ENCODE peak calls at places on chromosomes 3 and 15, in six cellular contexts. One of them, this sample, is unnamed.

GRCh38 chr3:12870942-12871341 is 29.6 kb upstream of the RPL32 start:
- DNase-seq in thyroid gland: no peak
- DNase-seq in psoas muscle: peak; percentile 68
- DNase-seq in CD8-positive, alpha-beta T cell: peak; percentile 34
- DNase-seq in breast epithelium: no peak
- DNase-seq in ovary: no peak
- DNase-seq in this sample: no peak

GRCh38 chr3:174891524-174892203 is 32.5 kb downstream of the NAALADL2 start:
- DNase-seq in thyroid gland: peak; percentile 76
- DNase-seq in psoas muscle: no peak
- DNase-seq in CD8-positive, alpha-beta T cell: no peak
- DNase-seq in breast epithelium: no peak
- DNase-seq in ovary: no peak
- DNase-seq in this sample: no peak

GRCh38 chr3:112734718-112735350 is 93.9 kb upstream of the CCDC80 start:
- DNase-seq in thyroid gland: peak; percentile 44
- DNase-seq in psoas muscle: no peak
- DNase-seq in CD8-positive, alpha-beta T cell: peak; percentile 50
- DNase-seq in breast epithelium: no peak
- DNase-seq in ovary: peak; percentile 18
- DNase-seq in this sample: no peak

GRCh38 chr15:78319588-78319987 is 20.2 kb upstream of the SKIC8 start:
- DNase-seq in thyroid gland: no peak
- DNase-seq in psoas muscle: no peak
- DNase-seq in CD8-positive, alpha-beta T cell: no peak
- DNase-seq in breast epithelium: no peak
- DNase-seq in ovary: no peak
- DNase-seq in this sample: no peak

GRCh38 chr3:39138804-39139415 is 14.5 kb downstream of the CSRNP1 start:
- DNase-seq in thyroid gland: peak; percentile 93
- DNase-seq in psoas muscle: peak; percentile 71
- DNase-seq in CD8-positive, alpha-beta T cell: no peak
- DNase-seq in breast epithelium: peak; percentile 45
- DNase-seq in ovary: peak; percentile 54
- DNase-seq in this sample: peak; percentile 72

GRCh38 chr15:60752973-60753720 is 274.2 kb upstream of the ICE2 start:
- DNase-seq in thyroid gland: no peak
- DNase-seq in psoas muscle: no peak
- DNase-seq in CD8-positive, alpha-beta T cell: no peak
- DNase-seq in breast epithelium: no peak
- DNase-seq in ovary: no peak
- DNase-seq in this sample: no peak

GRCh38 chr3:32021155-32021554 is 39.6 kb downstream of the ZNF860 start:
- DNase-seq in thyroid gland: no peak
- DNase-seq in psoas muscle: no peak
- DNase-seq in CD8-positive, alpha-beta T cell: no peak
- DNase-seq in breast epithelium: no peak
- DNase-seq in ovary: no peak
- DNase-seq in this sample: no peak

GRCh38 chr3:56761887-56762605 is 39.7 kb downstream of the ARHGEF3 start:
- DNase-seq in thyroid gland: no peak
- DNase-seq in psoas muscle: no peak
- DNase-seq in CD8-positive, alpha-beta T cell: no peak
- DNase-seq in breast epithelium: no peak
- DNase-seq in ovary: no peak
- DNase-seq in this sample: no peak

GRCh38 chr3:178480274-178480673 is 56.0 kb upstream of the KCNMB2 start:
- DNase-seq in thyroid gland: no peak
- DNase-seq in psoas muscle: no peak
- DNase-seq in CD8-positive, alpha-beta T cell: no peak
- DNase-seq in breast epithelium: no peak
- DNase-seq in ovary: no peak
- DNase-seq in this sample: no peak

GRCh38 chr3:31729082-31729481 is 196.4 kb downstream of the STT3B start:
- DNase-seq in thyroid gland: no peak
- DNase-seq in psoas muscle: no peak
- DNase-seq in CD8-positive, alpha-beta T cell: no peak
- DNase-seq in breast epithelium: no peak
- DNase-seq in ovary: no peak
- DNase-seq in this sample: no peak

GRCh38 chr3:37935756-37936666 is 54.6 kb upstream of the VILL start:
- DNase-seq in thyroid gland: no peak
- DNase-seq in psoas muscle: no peak
- DNase-seq in CD8-positive, alpha-beta T cell: no peak
- DNase-seq in breast epithelium: peak; percentile 86
- DNase-seq in ovary: no peak
- DNase-seq in this sample: no peak

GRCh38 chr3:22284559-22284958 is 533.5 kb upstream of the ZNF385D start:
- DNase-seq in thyroid gland: no peak
- DNase-seq in psoas muscle: no peak
- DNase-seq in CD8-positive, alpha-beta T cell: no peak
- DNase-seq in breast epithelium: no peak
- DNase-seq in ovary: no peak
- DNase-seq in this sample: no peak

GRCh38 chr15:73851679-73852078 is 21.7 kb upstream of the TBC1D21 start:
- DNase-seq in thyroid gland: peak; percentile 61
- DNase-seq in psoas muscle: no peak
- DNase-seq in CD8-positive, alpha-beta T cell: peak; percentile 51
- DNase-seq in breast epithelium: no peak
- DNase-seq in ovary: peak; percentile 52
- DNase-seq in this sample: no peak

GRCh38 chr3:30510596-30510995 is 95.8 kb upstream of the TGFBR2 start:
- DNase-seq in thyroid gland: no peak
- DNase-seq in psoas muscle: no peak
- DNase-seq in CD8-positive, alpha-beta T cell: no peak
- DNase-seq in breast epithelium: no peak
- DNase-seq in ovary: no peak
- DNase-seq in this sample: no peak

GRCh38 chr3:140323561-140323960 is 354.3 kb upstream of the TRIM42 start:
- DNase-seq in thyroid gland: no peak
- DNase-seq in psoas muscle: no peak
- DNase-seq in CD8-positive, alpha-beta T cell: no peak
- DNase-seq in breast epithelium: no peak
- DNase-seq in ovary: no peak
- DNase-seq in this sample: no peak

GRCh38 chr3:37995652-37996641 is 5.4 kb downstream of the VILL start:
- DNase-seq in thyroid gland: no peak
- DNase-seq in psoas muscle: no peak
- DNase-seq in CD8-positive, alpha-beta T cell: peak; percentile 40
- DNase-seq in breast epithelium: no peak
- DNase-seq in ovary: no peak
- DNase-seq in this sample: no peak

GRCh38 chr15:68962464-68962863 is 32.1 kb downstream of the SPESP1 start:
- DNase-seq in thyroid gland: no peak
- DNase-seq in psoas muscle: no peak
- DNase-seq in CD8-positive, alpha-beta T cell: no peak
- DNase-seq in breast epithelium: no peak
- DNase-seq in ovary: no peak
- DNase-seq in this sample: no peak

GRCh38 chr15:76185716-76186115 is 125.6 kb downstream of the ETFA start:
- DNase-seq in thyroid gland: peak; percentile 19
- DNase-seq in psoas muscle: no peak
- DNase-seq in CD8-positive, alpha-beta T cell: no peak
- DNase-seq in breast epithelium: no peak
- DNase-seq in ovary: no peak
- DNase-seq in this sample: no peak

GRCh38 chr3:73259291-73259690 is 197.8 kb downstream of the EBLN2 start:
- DNase-seq in thyroid gland: no peak
- DNase-seq in psoas muscle: no peak
- DNase-seq in CD8-positive, alpha-beta T cell: no peak
- DNase-seq in breast epithelium: no peak
- DNase-seq in ovary: no peak
- DNase-seq in this sample: no peak

GRCh38 chr3:186888569-186888968 is 41.8 kb upstream of the ST6GAL1 start:
- DNase-seq in thyroid gland: no peak
- DNase-seq in psoas muscle: no peak
- DNase-seq in CD8-positive, alpha-beta T cell: no peak
- DNase-seq in breast epithelium: no peak
- DNase-seq in ovary: no peak
- DNase-seq in this sample: no peak

GRCh38 chr3:157131861-157132260 is 28.1 kb downstream of the CCNL1 start:
- DNase-seq in thyroid gland: no peak
- DNase-seq in psoas muscle: no peak
- DNase-seq in CD8-positive, alpha-beta T cell: no peak
- DNase-seq in breast epithelium: no peak
- DNase-seq in ovary: no peak
- DNase-seq in this sample: no peak

GRCh38 chr3:35900079-35900478 is 260.8 kb downstream of the ARPP21 start:
- DNase-seq in thyroid gland: no peak
- DNase-seq in psoas muscle: no peak
- DNase-seq in CD8-positive, alpha-beta T cell: no peak
- DNase-seq in breast epithelium: no peak
- DNase-seq in ovary: no peak
- DNase-seq in this sample: no peak

GRCh38 chr3:151426337-151426648 is 34.6 kb downstream of the IGSF10 start:
- DNase-seq in thyroid gland: no peak
- DNase-seq in psoas muscle: no peak
- DNase-seq in CD8-positive, alpha-beta T cell: no peak
- DNase-seq in breast epithelium: no peak
- DNase-seq in ovary: no peak
- DNase-seq in this sample: no peak

DNA sequence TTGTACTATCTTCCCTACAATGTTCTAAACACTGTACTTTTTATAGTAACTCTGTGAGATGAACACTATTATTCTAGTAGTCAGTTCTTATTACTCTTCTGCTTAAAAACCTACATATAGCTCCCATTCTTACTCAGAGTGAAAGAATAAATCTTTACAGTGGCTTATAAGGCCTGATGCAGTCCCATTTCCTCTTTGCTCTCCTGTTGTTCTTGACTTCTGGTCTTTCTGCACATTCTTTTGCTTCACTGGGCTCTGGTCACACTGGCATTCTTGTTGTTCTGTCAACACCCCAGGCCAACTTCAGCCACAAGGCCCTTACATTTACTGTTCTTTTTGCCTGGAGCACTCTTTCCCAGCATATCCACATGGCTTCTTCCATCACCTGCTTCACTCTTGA is 58.2 kb upstream of the TP63 start:
- DNase-seq in thyroid gland: no peak
- DNase-seq in psoas muscle: no peak
- DNase-seq in CD8-positive, alpha-beta T cell: no peak
- DNase-seq in breast epithelium: no peak
- DNase-seq in ovary: no peak
- DNase-seq in this sample: no peak
- H3K4me1 ChIP-seq in thyroid gland: no peaks in the 10 kb centered on the region
- H3K4me1 ChIP-seq in psoas muscle: no peaks in the 10 kb centered on the region
- H3K4me1 ChIP-seq in CD8-positive, alpha-beta T cell: peaks cover 3% of the 10 kb centered on the region
- H3K4me1 ChIP-seq in breast epithelium: no peaks in the 10 kb centered on the region
- H3K4me1 ChIP-seq in ovary: no peaks in the 10 kb centered on the region
- H3K4me1 ChIP-seq in this sample: no peaks in the 10 kb centered on the region

GRCh38 chr15:70427120-70427519 is 329.4 kb upstream of the TLE3 start:
- DNase-seq in thyroid gland: no peak
- DNase-seq in psoas muscle: no peak
- DNase-seq in CD8-positive, alpha-beta T cell: no peak
- DNase-seq in breast epithelium: no peak
- DNase-seq in ovary: no peak
- DNase-seq in this sample: no peak
- TF ChIP-seq CTCF in thyroid gland: no peak
- TF ChIP-seq CTCF in psoas muscle: no peak
- TF ChIP-seq CTCF in CD8-positive, alpha-beta T cell: no peak
- TF ChIP-seq CTCF in breast epithelium: no peak
- TF ChIP-seq CTCF in ovary: no peak
- TF ChIP-seq CTCF in this sample: no peak

GRCh38 chr15:64693134-64693533 is 82.3 kb downstream of the RBPMS2 start:
- DNase-seq in thyroid gland: peak; percentile 17
- DNase-seq in psoas muscle: peak; percentile 59
- DNase-seq in CD8-positive, alpha-beta T cell: no peak
- DNase-seq in breast epithelium: peak; percentile 47
- DNase-seq in ovary: no peak
- DNase-seq in this sample: no peak

GRCh38 chr15:64690008-64690407 is 85.4 kb downstream of the RBPMS2 start:
- DNase-seq in thyroid gland: no peak
- DNase-seq in psoas muscle: no peak
- DNase-seq in CD8-positive, alpha-beta T cell: no peak
- DNase-seq in breast epithelium: no peak
- DNase-seq in ovary: no peak
- DNase-seq in this sample: no peak

GRCh38 chr15:64694816-64695215 is 80.6 kb downstream of the RBPMS2 start:
- DNase-seq in thyroid gland: no peak
- DNase-seq in psoas muscle: no peak
- DNase-seq in CD8-positive, alpha-beta T cell: no peak
- DNase-seq in breast epithelium: no peak
- DNase-seq in ovary: no peak
- DNase-seq in this sample: no peak

GRCh38 chr15:64690578-64691296 is 84.7 kb downstream of the RBPMS2 start:
- DNase-seq in thyroid gland: no peak
- DNase-seq in psoas muscle: no peak
- DNase-seq in CD8-positive, alpha-beta T cell: no peak
- DNase-seq in breast epithelium: no peak
- DNase-seq in ovary: no peak
- DNase-seq in this sample: no peak

DNA sequence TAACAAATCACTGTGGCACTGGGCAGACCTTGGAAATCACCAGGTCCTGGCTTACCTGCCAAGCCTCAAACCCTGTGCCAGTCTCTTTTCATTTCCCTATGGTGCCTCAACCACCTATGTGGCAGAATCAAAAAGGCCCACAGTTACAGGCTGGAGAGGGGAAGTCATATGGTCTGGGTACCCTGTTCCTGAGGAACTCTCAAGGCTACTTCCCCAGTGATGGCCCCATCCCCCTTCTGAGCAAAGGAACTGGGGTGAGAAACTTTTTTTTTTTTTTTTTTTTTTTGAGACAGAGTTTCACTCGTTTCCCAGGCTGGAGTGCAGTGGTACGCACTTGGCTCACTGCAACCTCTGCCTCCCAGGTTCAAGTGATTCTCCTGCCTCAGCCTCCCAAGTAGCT is 83.2 kb downstream of the RBPMS2 start:
- DNase-seq in thyroid gland: no peak
- DNase-seq in psoas muscle: no peak
- DNase-seq in CD8-positive, alpha-beta T cell: no peak
- DNase-seq in breast epithelium: no peak
- DNase-seq in ovary: no peak
- DNase-seq in this sample: no peak
- H3K4me1 ChIP-seq in thyroid gland: peaks cover 21% of the 10 kb centered on the region
- H3K4me1 ChIP-seq in psoas muscle: peaks cover 73% of the 10 kb centered on the region
- H3K4me1 ChIP-seq in CD8-positive, alpha-beta T cell: no peaks in the 10 kb centered on the region
- H3K4me1 ChIP-seq in breast epithelium: no peaks in the 10 kb centered on the region
- H3K4me1 ChIP-seq in ovary: peaks cover 49% of the 10 kb centered on the region
- H3K4me1 ChIP-seq in this sample: peaks cover 88% of the 10 kb centered on the region

GRCh38 chr15:28018291-28019044 is 80.6 kb downstream of the OCA2 start:
- DNase-seq in thyroid gland: no peak
- DNase-seq in psoas muscle: no peak
- DNase-seq in CD8-positive, alpha-beta T cell: no peak
- DNase-seq in breast epithelium: no peak
- DNase-seq in ovary: no peak
- DNase-seq in this sample: no peak

GRCh38 chr15:28015855-28016254 is 83.3 kb downstream of the OCA2 start:
- DNase-seq in thyroid gland: no peak
- DNase-seq in psoas muscle: no peak
- DNase-seq in CD8-positive, alpha-beta T cell: no peak
- DNase-seq in breast epithelium: no peak
- DNase-seq in ovary: no peak
- DNase-seq in this sample: no peak

GRCh38 chr15:28019594-28020320 is 79.4 kb downstream of the OCA2 start:
- DNase-seq in thyroid gland: no peak
- DNase-seq in psoas muscle: no peak
- DNase-seq in CD8-positive, alpha-beta T cell: no peak
- DNase-seq in breast epithelium: no peak
- DNase-seq in ovary: no peak
- DNase-seq in this sample: no peak

GRCh38 chr15:28014623-28015200 is 84.4 kb downstream of the OCA2 start:
- DNase-seq in thyroid gland: no peak
- DNase-seq in psoas muscle: no peak
- DNase-seq in CD8-positive, alpha-beta T cell: no peak
- DNase-seq in breast epithelium: no peak
- DNase-seq in ovary: no peak
- DNase-seq in this sample: no peak

GRCh38 chr15:28017423-28017924 is 81.6 kb downstream of the OCA2 start:
- DNase-seq in thyroid gland: no peak
- DNase-seq in psoas muscle: no peak
- DNase-seq in CD8-positive, alpha-beta T cell: no peak
- DNase-seq in breast epithelium: no peak
- DNase-seq in ovary: no peak
- DNase-seq in this sample: no peak
- TF ChIP-seq CTCF in thyroid gland: no peak
- TF ChIP-seq CTCF in psoas muscle: no peak
- TF ChIP-seq CTCF in CD8-positive, alpha-beta T cell: no peak
- TF ChIP-seq CTCF in breast epithelium: no peak
- TF ChIP-seq CTCF in ovary: no peak
- TF ChIP-seq CTCF in this sample: no peak